ENCODE peak calls at places on chromosomes 6 and 20, in six cellular contexts. N is body of pancreas, P is GM23338, L is IMR-90, H is neural progenitor cell, A is A549. T is an unnamed sample.

GRCh38 chr6:149907317-149907716 is 9.4 kb upstream of the RAET1E start:
- DNase-seq in L (no peak), P (no peak), H (no peak), N (no peak), A (no peak), T (no peak)

GRCh38 chr6:164531745-164532144 is 777.7 kb downstream of the C6orf118 start:
- DNase-seq in L (no peak), A (no peak), N (no peak), H (no peak), P (no peak), T (no peak)

GRCh38 chr20:38278763-38279162 is 18.2 kb upstream of the KIAA1755 start:
- DNase-seq in N (no peak), A (no peak), H (no peak), L (no peak), P (no peak), T (no peak)

GRCh38 chr6:74044417-74045096 is 348.6 kb downstream of the CD109 start:
- DNase-seq in A (peak), L (peak), H (no peak), P (no peak), N (no peak), T (no peak)

GRCh38 chr6:144150673-144151009 is 324 bp downstream of the STX11 start:
- DNase-seq in A (peak), N (no peak), L (peak), P (peak), H (peak), T (no peak)

GRCh38 chr20:8646026-8646425 is 422.9 kb upstream of the PLCB4 start:
- DNase-seq in P (no peak), N (no peak), L (peak), A (no peak), H (no peak), T (no peak)

GRCh38 chr6:55664581-55665223 is 85.7 kb upstream of the HMGCLL1 start:
- DNase-seq in N (no peak), H (no peak), L (peak), P (no peak), A (no peak), T (no peak)

GRCh38 chr20:42401598-42401997 is 783.4 kb upstream of the CHD6 start:
- DNase-seq in H (no peak), N (no peak), P (no peak), L (no peak), A (no peak), T (no peak)

GRCh38 chr6:158916638-158917037 is 83.4 kb downstream of the RSPH3 start:
- DNase-seq in H (no peak), A (no peak), L (no peak), N (no peak), P (no peak), T (no peak)

GRCh38 chr6:14664112-14664592 is 546.6 kb downstream of the CD83 start:
- DNase-seq in A (no peak), L (peak), H (no peak), N (no peak), P (no peak), T (no peak)

GRCh38 chr20:667351-668034 is 8.1 kb downstream of the SCRT2 start:
- DNase-seq in N (peak), H (peak), A (peak), P (peak), L (peak), T (no peak)

GRCh38 chr6:14349507-14349906 is 231.9 kb downstream of the CD83 start:
- DNase-seq in A (no peak), P (no peak), H (no peak), L (no peak), N (no peak), T (no peak)

GRCh38 chr6:18155273-18155863 is at the start of gene KDM1B:
- DNase-seq in H (peak), A (peak), N (peak), P (peak), L (peak), T (peak)

GRCh38 chr6:37731888-37732287 is 34.2 kb upstream of the MDGA1 start:
- DNase-seq in H (no peak), L (no peak), N (no peak), A (no peak), P (no peak), T (no peak)

GRCh38 chr6:83252717-83253116 is 59.6 kb downstream of the RWDD2A start:
- DNase-seq in N (no peak), P (peak), L (peak), A (no peak), H (no peak), T (peak)

GRCh38 chr20:7171911-7172310 is 404.4 kb downstream of the BMP2 start:
- DNase-seq in L (no peak), P (peak), A (no peak), H (no peak), N (no peak), T (no peak)

GRCh38 chr6:14660767-14661166 is 543.2 kb downstream of the CD83 start:
- DNase-seq in A (no peak), H (no peak), L (no peak), N (no peak), P (no peak), T (no peak)

DNA sequence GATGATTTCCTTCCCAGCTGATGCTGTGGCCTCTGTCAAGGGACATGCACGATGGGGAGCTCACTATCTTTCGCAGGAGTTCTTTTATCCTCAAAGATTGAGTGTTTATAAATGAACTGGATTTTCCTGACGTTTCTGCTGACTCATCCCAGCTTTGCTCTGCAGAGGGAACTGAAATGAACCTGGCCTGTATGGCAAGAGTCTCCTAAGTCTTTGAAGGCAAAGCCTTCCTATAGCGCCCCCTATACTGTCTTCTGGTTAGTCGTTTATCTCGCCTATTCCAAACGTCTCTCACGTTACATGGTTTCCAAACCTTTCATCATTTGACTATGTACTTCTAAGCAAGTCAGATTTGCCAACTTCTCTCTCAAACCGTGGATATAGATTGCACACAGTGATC is 565.3 kb downstream of the KIF16B start:
- DNase-seq in P (peak), H (peak), N (no peak), A (no peak), L (no peak), T (no peak)
- TF ChIP-seq CTCF in P (peak), H (peak), N (no peak), A (no peak), L (no peak), T (peak)

GRCh38 chr6:108395297-108395696 is 100.4 kb downstream of the AFG1L start:
- DNase-seq in A (no peak), H (no peak), P (no peak), L (no peak), N (no peak), T (no peak)
- H3K4me3 ChIP-seq in A (no peak), H (no peak), P (no peak), L (no peak), N (no peak), T (no peak)

DNA sequence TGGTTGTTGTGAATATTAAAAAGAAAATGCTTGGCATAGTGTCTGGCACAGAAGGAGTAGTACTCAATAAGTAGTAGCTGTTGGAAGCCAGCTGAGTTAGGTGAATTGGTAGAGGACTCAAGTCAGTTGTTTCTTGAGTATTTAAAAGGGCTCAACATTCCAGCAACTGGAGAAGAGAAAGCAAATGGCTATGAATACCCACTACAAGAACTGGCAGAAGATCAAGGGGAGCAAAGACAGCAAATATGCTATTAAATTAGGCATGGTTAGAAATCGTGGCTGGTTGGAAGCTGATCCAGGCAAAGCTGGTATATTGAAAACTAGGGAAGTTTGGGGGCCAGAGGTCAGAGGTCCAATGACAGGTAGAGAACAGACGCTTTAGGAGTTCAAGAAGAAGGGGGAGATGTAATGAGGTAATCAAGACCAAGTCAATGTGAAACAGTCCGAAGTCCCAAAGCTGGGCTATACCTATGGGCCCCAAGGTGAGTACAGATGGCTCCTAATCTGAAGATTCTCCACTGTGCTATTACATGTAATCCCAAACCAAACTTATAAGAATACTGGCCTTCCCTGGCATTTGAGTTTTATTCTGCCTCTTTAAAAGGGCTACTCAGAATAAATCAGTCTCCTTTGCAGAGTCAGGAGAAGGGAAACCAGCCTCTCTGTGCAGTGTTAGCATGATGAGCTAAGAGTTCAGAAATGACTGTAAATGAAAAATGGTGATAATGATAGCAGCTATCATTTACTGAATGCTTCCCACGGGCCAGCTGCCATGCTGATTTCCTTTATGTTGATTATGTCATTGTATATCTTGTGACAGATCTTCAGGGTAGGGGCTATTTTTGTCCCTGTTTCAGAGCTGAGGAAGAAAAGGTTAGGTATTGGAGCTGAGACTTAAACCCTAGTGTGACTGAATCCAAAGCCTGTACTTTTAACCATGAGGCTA is 122.3 kb downstream of the ANKS1A start:
- DNase-seq in A (no peak), P (no peak), N (no peak), H (no peak), L (no peak), T (no peak)
- H3K27ac ChIP-seq in A (no peak), P (no peak), N (no peak), H (no peak), L (no peak), T (no peak)

GRCh38 chr20:63847374-63848002 is 13.8 kb upstream of the ABHD16B start:
- DNase-seq in L (no peak), N (no peak), P (peak), H (peak), A (no peak), T (no peak)
- TF ChIP-seq CTCF in L (no peak), N (no peak), P (no peak), H (no peak), A (no peak), T (no peak)

DNA sequence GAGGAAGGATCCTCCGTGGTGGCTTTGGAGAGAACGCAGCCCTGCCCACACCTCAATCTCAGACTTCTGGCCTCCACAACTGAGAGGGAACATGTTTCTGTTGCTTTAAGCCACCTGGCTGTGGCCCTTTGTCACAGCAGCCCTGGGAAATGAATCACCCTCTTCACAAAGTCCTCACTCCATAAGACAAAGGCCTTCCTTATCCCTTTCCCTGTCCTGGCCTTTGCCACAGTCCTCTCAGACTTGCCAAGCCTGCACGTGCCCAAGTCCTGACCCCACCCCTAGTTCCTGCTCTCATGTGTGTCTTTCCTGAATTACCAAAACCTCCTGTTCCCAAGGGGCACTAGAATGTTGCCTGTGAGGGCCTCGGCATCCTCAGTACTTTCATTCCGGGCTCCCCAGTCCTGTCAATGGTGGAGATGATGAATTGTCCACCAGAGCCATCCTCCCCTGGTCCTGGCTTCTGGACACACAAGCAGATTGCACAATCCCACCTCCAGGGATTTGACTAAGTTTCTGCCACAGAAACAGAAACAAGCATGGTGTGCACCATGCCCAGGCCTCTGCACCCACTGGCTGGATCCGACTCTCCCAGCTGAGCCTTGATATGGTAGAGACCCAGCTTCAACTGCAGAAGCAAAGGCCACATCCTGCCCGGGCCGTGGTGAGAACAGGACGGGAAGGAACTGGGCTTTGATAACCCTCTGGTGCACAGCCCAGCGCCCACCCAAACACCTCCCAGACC is 232.6 kb upstream of the PDE10A start:
- DNase-seq in N (no peak), P (no peak), A (no peak), L (no peak), H (no peak), T (no peak)
- H3K4me3 ChIP-seq in N (no peak), P (no peak), A (no peak), L (no peak), H (no peak), T (no peak)

DNA sequence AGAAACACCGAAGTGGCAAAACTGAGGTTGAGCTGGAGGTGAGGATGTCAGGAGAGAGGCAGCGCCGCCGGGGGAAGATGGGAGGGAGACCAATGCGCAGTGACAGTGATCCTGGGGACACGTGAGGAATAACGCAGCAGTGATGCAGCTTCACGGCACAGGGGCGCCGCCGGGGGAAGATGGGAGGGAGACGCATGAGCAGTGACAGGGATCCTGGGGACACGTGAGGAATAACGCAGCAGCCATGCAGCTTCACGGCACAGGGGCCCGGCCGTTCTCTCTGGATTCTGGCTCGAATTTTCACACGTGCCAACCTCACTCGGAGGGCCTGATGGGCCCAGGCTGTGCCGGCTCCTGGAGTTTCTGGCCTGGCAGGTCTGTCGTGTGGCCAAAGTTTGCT is 94.7 kb downstream of the SMOC2 start:
- DNase-seq in L (no peak), N (no peak), A (no peak), P (no peak), H (no peak), T (no peak)
- H3K27ac ChIP-seq in L (no peak), N (no peak), A (no peak), P (no peak), H (no peak), T (no peak)

DNA sequence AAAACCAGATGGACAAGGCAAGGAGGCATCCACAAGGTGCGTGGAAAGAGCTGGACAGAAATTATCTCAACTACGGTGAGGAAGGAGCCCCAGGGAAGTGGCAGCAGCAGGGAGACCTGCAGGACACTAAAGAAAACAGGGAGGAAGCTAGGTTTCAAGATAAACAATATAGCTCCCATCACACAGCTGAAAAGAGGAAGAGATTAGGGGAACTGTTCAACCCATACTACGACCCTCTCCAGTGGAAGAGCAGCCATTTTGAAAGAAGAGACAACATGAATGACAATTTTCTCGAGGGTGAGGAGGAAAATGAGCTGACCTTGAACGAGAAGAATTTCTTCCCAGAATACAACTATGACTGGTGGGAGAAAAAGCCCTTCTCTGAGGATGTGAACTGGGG is 26.8 kb downstream of the TRMT6 start:
- DNase-seq in P (no peak), N (no peak), H (no peak), A (no peak), L (no peak), T (no peak)
- TF ChIP-seq CTCF in P (no peak), N (no peak), H (no peak), A (no peak), L (no peak), T (no peak)

T was measured in AG04450.